ENCODE peak calls at places on chromosomes 6 and 20, in nine cellular contexts. M is GM06990; P is activated CD8-positive, alpha-beta T cell treated with anti-CD3 and anti-CD28 coated beads for 36 hours; K is SK-MEL-5; S is activated CD8-positive, alpha-beta memory T cell treated with anti-CD3 and anti-CD28 coated beads for 4 hours; Q is cerebellum; U is AG04450; B is AG09319; E is progenitor cell of endocrine pancreas. I is an unnamed sample.

GRCh38 chr6:27091661-27092315 is 155.7 kb upstream of the PRSS16 start:
- DNase-seq in M (peak), P (peak), K (peak), S (no peak), Q (no peak), U (peak), B (peak), E (no peak), I (peak)

GRCh38 chr6:152155792-152156191 is 348.3 kb downstream of the ESR1 start:
- DNase-seq in M (no peak), P (no peak), K (no peak), S (no peak), Q (no peak), U (no peak), B (no peak), E (no peak), I (no peak)

GRCh38 chr6:150213301-150213700 is 70.5 kb downstream of the PPP1R14C start:
- DNase-seq in M (no peak), P (no peak), K (no peak), S (no peak), Q (no peak), U (no peak), B (no peak), E (no peak), I (no peak)

GRCh38 chr20:37295595-37295994 is 6.1 kb downstream of the MANBAL start:
- DNase-seq in M (no peak), P (no peak), K (no peak), S (no peak), Q (no peak), U (no peak), B (no peak), E (no peak), I (no peak)

GRCh38 chr20:19274412-19275015 is 62.1 kb downstream of the SLC24A3 start:
- DNase-seq in M (no peak), P (no peak), K (no peak), S (no peak), Q (no peak), U (no peak), B (no peak), E (no peak), I (no peak)

GRCh38 chr20:43894531-43894930 is 20.1 kb upstream of the TOX2 start:
- DNase-seq in M (no peak), P (no peak), K (no peak), S (no peak), Q (no peak), U (no peak), B (no peak), E (no peak), I (no peak)

GRCh38 chr6:26537846-26538571 is at the start of gene HMGN4:
- DNase-seq in M (peak), P (peak), K (peak), S (peak), Q (peak), U (peak), B (peak), E (peak), I (peak)

GRCh38 chr6:7389162-7389450 is 436 bp downstream of the CAGE1 start:
- DNase-seq in M (no peak), P (no peak), K (no peak), S (no peak), Q (no peak), U (peak), B (peak), E (no peak), I (peak)